ENCODE peak calls at places on chromosomes 11 and 22, in eight cellular contexts. S is neural progenitor cell, M is mammary epithelial cell, B is PC-3, E is HCT116, P is fibroblast of lung, O is GM12878, H is IMR-90. A is an unnamed sample.

GRCh38 chr11:70485326-70486025 is 87.1 kb downstream of the CTTN start:
- DNase-seq in M (no peak), E (no peak), O (no peak), B (no peak), P (no peak), S (no peak), H (no peak), A (no peak)

GRCh38 chr11:120780239-120780638 is 243.7 kb upstream of the TBCEL start:
- DNase-seq in B (peak; percentile 67), M (no peak), P (peak; percentile 3), H (peak; percentile 18), S (no peak), O (no peak), E (no peak), A (no peak)

GRCh38 chr22:37275622-37276021 is 6.7 kb upstream of the CYTH4 start:
- DNase-seq in M (no peak), P (no peak), S (no peak), B (no peak), H (no peak), O (no peak), E (no peak), A (no peak)

GRCh38 chr11:20161923-20162322 is 1.6 kb upstream of the DBX1 start:
- DNase-seq in P (no peak), S (peak; percentile 29), B (no peak), M (no peak), H (no peak), E (no peak), O (no peak), A (no peak)

GRCh38 chr11:69115586-69116560 is 39.9 kb upstream of the SMIM38 start:
- DNase-seq in B (peak; percentile 63), E (no peak), H (no peak), O (no peak), M (no peak), P (peak; percentile 34), S (no peak), A (peak; percentile 22)

GRCh38 chr22:28005513-28005912 is 86.5 kb upstream of the PITPNB start:
- DNase-seq in P (no peak), O (no peak), S (no peak), M (no peak), H (no peak), E (no peak), B (no peak), A (peak; percentile 36)

GRCh38 chr11:10494636-10495463 is 39.8 kb downstream of the AMPD3 start:
- DNase-seq in E (no peak), M (no peak), H (no peak), P (no peak), S (no peak), B (no peak), O (no peak), A (no peak)

GRCh38 chr22:49670610-49671330 is 156.9 kb downstream of the BRD1 start:
- DNase-seq in E (no peak), H (no peak), P (no peak), M (no peak), S (peak; percentile 77), B (no peak), O (no peak), A (no peak)

GRCh38 chr11:102914238-102915043 is 39.7 kb upstream of the MMP12 start:
- DNase-seq in M (peak; percentile 28), S (peak; percentile 51), P (peak; percentile 31), E (peak; percentile 37), H (peak; percentile 56), O (no peak), B (peak; percentile 76), A (peak; percentile 20)

GRCh38 chr11:26946209-26946828 is 47.6 kb upstream of the FIBIN start:
- DNase-seq in E (no peak), H (peak; percentile 69), S (no peak), O (no peak), M (peak; percentile 71), P (peak; percentile 77), B (no peak), A (peak; percentile 72)

GRCh38 chr22:41966607-41967240 is 2.5 kb upstream of the SEPTIN3 start:
- DNase-seq in E (peak; percentile 48), O (peak; percentile 54), B (peak; percentile 80), M (peak; percentile 87), H (peak; percentile 88), S (peak; percentile 58), P (peak; percentile 84), A (peak; percentile 75)

GRCh38 chr22:48937032-48937639 is 890.5 kb downstream of the BRD1 start:
- DNase-seq in E (no peak), P (no peak), O (no peak), M (no peak), B (no peak), H (no peak), S (no peak), A (no peak)

GRCh38 chr22:41542224-41542623 is 2.0 kb downstream of the POLR3H start:
- DNase-seq in E (no peak), S (no peak), H (no peak), O (no peak), M (no peak), B (no peak), P (no peak), A (no peak)

GRCh38 chr11:36409152-36409713 is 100.8 kb downstream of the TRAF6 start:
- DNase-seq in P (peak; percentile 85), M (no peak), S (no peak), E (no peak), B (no peak), O (no peak), H (peak; percentile 46), A (peak; percentile 81)

DNA sequence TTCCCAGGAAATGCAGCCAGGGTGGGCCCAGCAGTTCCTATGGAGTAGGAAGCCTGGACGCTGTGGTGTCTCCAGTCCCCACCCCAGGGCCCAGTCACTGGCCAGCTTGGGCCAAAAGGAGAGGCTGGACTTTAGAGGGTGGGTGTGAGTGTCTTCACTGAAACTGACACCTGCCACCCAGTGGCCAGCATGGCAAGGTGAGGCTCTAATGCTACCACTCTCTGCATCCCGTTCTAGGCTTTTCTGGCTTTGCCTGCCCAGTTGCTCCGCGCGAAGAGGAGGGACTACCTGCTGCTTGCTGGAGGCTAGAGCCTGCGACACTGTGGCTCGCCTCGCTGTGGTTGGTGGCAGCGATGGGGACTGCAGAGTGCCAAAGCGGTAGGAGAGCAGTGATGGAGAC is 35.4 kb downstream of the C22orf42 start:
- DNase-seq in M (no peak), E (no peak), O (no peak), P (no peak), B (peak; percentile 24), S (peak; percentile 44), H (no peak), A (no peak)
- H3K9ac ChIP-seq in M (no peak overlapping the region), E (no peak overlapping the region), O (no peak overlapping the region), P (no peak overlapping the region), B (no peak overlapping the region), S (no peak overlapping the region), H (no peak overlapping the region), A (no peak overlapping the region)

DNA sequence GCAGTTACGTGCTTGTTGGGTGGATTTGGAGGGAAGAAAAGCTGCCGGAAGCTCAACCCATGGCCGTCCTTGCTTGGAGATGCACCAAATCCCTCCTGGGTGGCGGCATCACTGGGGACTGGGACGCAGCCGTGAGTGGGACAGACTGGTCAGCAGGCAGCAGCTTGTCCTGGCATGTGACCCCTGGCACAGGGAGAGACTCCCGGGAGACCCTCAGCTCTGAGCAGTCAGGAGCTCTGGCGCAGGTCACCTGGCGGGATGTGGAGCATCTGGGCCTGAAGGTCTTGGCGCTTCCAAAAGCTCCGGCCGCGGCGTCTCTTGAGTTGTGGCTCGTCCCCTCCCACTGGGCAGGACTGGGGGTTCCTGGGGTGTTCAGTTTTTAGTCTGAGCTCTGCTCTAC is 26.3 kb downstream of the PTDSS2 start:
- DNase-seq in P (no peak), E (no peak), O (no peak), S (no peak), H (no peak), M (no peak), B (no peak), A (no peak)
- H4K20me1 ChIP-seq in P (no peaks in the 10 kb centered on the region), E (no peaks in the 10 kb centered on the region), O (no peaks in the 10 kb centered on the region), S (peaks cover 2% of the 10 kb centered on the region), H (peaks cover 8% of the 10 kb centered on the region), M (peaks cover 7% of the 10 kb centered on the region), B (no peaks in the 10 kb centered on the region), A (peaks cover 24% of the 10 kb centered on the region)

DNA sequence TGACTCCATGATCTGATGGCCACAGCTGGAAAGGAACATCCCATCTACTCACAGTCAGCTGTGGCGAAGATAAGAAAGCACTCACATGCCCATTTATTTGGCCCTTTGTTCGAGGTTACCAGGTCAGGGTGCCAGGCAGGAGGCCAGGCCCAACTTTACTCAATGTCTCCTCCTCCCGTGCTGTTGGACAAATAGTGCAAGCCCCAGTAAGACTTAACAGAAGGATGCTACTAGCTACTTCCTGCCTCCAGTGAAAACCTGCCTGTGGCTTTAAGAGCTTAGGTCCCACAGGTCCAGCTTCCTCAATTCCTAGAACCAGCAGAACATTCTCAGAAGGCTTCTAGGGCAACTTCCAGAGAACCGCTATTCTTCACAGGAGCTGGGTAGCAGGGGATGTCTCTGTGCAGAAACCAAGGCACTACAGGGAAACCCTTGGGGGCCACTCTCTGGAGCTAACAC is 12.9 kb upstream of the CRY2 start:
- DNase-seq in H (no peak), M (no peak), S (no peak), O (no peak), P (no peak), E (no peak), B (no peak), A (no peak)
- TF ChIP-seq CTCF in H (no peak), M (no peak), S (no peak), O (no peak), P (no peak), E (no peak), B (no peak), A (no peak)

GRCh38 chr11:34600339-34601084 is 20.4 kb upstream of the EHF start:
- DNase-seq in H (peak; percentile 8), M (peak; percentile 33), S (no peak), B (no peak), E (peak; percentile 68), O (no peak), P (peak; percentile 64), A (peak; percentile 58)

GRCh38 chr11:34599406-34599901 is 21.4 kb upstream of the EHF start:
- DNase-seq in E (peak; percentile 91), S (no peak), B (peak; percentile 93), O (no peak), P (peak; percentile 92), M (peak; percentile 91), H (peak; percentile 79), A (peak; percentile 88)

GRCh38 chr11:34602245-34602644 is 18.6 kb upstream of the EHF start:
- DNase-seq in O (no peak), H (no peak), E (peak; percentile 51), M (no peak), B (no peak), P (no peak), S (no peak), A (no peak)

GRCh38 chr11:34601609-34602008 is 19.3 kb upstream of the EHF start:
- DNase-seq in O (no peak), B (no peak), M (no peak), E (no peak), P (no peak), H (no peak), S (no peak), A (no peak)

DNA sequence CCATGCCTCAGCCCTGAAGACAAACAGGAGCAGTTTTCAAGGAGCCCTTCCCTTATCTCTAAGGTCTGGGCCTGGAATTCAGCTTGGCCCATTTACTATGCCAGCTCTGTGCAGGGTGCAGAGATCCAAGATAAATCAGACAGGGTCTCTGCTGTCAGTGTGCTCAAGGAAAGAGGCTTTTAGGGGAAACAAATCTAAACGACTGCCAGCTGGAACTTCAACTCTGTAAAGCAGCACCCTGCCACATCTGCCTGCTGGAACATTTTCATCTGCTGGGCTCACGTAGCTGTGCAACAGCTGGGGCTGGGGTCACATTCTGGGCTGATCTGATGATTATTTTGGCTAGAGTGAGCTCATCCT is 19.8 kb upstream of the EHF start:
- DNase-seq in B (no peak), E (no peak), H (peak; percentile 61), M (no peak), O (no peak), S (no peak), P (peak; percentile 26), A (peak; percentile 14)
- H3K9ac ChIP-seq in B (no peak overlapping the region), E (peak overlapping the region; percentile 73), H (peak overlapping the region; percentile 26), M (no peak overlapping the region), O (no peak overlapping the region), S (no peak overlapping the region), P (no peak overlapping the region), A (no peak overlapping the region)